ENCODE peak calls at places on chromosomes 12 and 14, in four cellular contexts. E, W, J and H are unnamed samples.

GRCh38 chr14:93103392-93104080 is 12.2 kb downstream of the ITPK1 start:
- DNase-seq in E (no peak), W (no peak), J (peak; percentile 9), H (no peak)

GRCh38 chr14:88245321-88245720 is 77.7 kb downstream of the KCNK10 start:
- DNase-seq in E (no peak), W (no peak), J (peak; percentile 17), H (no peak)

GRCh38 chr12:113601656-113602263 is 130.1 kb upstream of the LHX5 start:
- DNase-seq in E (peak; percentile 69), W (peak; percentile 79), J (no peak), H (peak; percentile 48)

GRCh38 chr12:100348657-100349454 is 8.0 kb upstream of the SLC17A8 start:
- DNase-seq in E (no peak), W (no peak), J (peak; percentile 55), H (no peak)

GRCh38 chr12:118034429-118035193 is 18.1 kb downstream of the RFC5 start:
- DNase-seq in E (peak; percentile 18), W (no peak), J (peak; percentile 54), H (peak; percentile 22)

GRCh38 chr12:160858-161257 is 53.1 kb downstream of the SLC6A12 start:
- DNase-seq in E (no peak), W (no peak), J (no peak), H (no peak)

GRCh38 chr12:19707948-19708409 is 268.7 kb downstream of the AEBP2 start:
- DNase-seq in E (no peak), W (no peak), J (no peak), H (peak; percentile 5)

GRCh38 chr14:102906616-102907302 is 15.7 kb upstream of the AMN start:
- DNase-seq in E (no peak), W (no peak), J (peak; percentile 19), H (no peak)

GRCh38 chr12:115213538-115213961 is 529.6 kb upstream of the TBX3 start:
- DNase-seq in E (peak; percentile 18), W (no peak), J (peak; percentile 61), H (no peak)

GRCh38 chr14:23209651-23210423 is 26.4 kb upstream of the SLC7A8 start:
- DNase-seq in E (no peak), W (no peak), J (no peak), H (no peak)

GRCh38 chr12:58503731-58504520 is 416.4 kb downstream of the LRIG3 start:
- DNase-seq in E (no peak), W (no peak), J (no peak), H (no peak)

GRCh38 chr14:24982472-24983155 is 67.3 kb downstream of the STXBP6 start:
- DNase-seq in E (no peak), W (no peak), J (no peak), H (no peak)

GRCh38 chr14:31122921-31123320 is 84.7 kb downstream of the HECTD1 start:
- DNase-seq in E (no peak), W (no peak), J (no peak), H (no peak)

GRCh38 chr14:61549425-61549824 is 145.9 kb upstream of the HIF1A start:
- DNase-seq in E (no peak), W (no peak), J (no peak), H (no peak)

GRCh38 chr14:49497725-49498348 is 88.3 kb downstream of the RPS29 start:
- DNase-seq in E (no peak), W (no peak), J (peak; percentile 52), H (peak; percentile 58)

GRCh38 chr12:14216405-14217294 is 148.8 kb upstream of the ATF7IP start:
- DNase-seq in E (no peak), W (peak; percentile 13), J (no peak), H (peak; percentile 11)

GRCh38 chr14:91227183-91227628 is 17.3 kb downstream of the GPR68 start:
- DNase-seq in E (no peak), W (no peak), J (no peak), H (no peak)

GRCh38 chr14:29442720-29443119 is 484.9 kb downstream of the PRKD1 start:
- DNase-seq in E (no peak), W (no peak), J (no peak), H (no peak)

GRCh38 chr14:36129181-36129580 is 47.3 kb downstream of the PTCSC3 start:
- DNase-seq in E (peak; percentile 23), W (peak; percentile 49), J (no peak), H (no peak)

GRCh38 chr12:77118696-77119095 is 53.3 kb upstream of the E2F7 start:
- DNase-seq in E (no peak), W (no peak), J (no peak), H (no peak)

GRCh38 chr14:103105580-103106168 is 11.1 kb downstream of the EXOC3L4 start:
- DNase-seq in E (no peak), W (no peak), J (no peak), H (no peak)

GRCh38 chr12:47343684-47344567 is 264.2 kb upstream of the AMIGO2 start:
- DNase-seq in E (no peak), W (no peak), J (no peak), H (no peak)

GRCh38 chr12:14845350-14845750 is 2.0 kb upstream of the ART4 start:
- DNase-seq in E (peak; percentile 32), W (no peak), J (peak; percentile 58), H (peak; percentile 26)

GRCh38 chr12:8709124-8709830 is 11.5 kb downstream of the RIMKLB start:
- DNase-seq in E (no peak), W (no peak), J (no peak), H (no peak)

GRCh38 chr12:32504626-32505025 is 105.3 kb downstream of the FGD4 start:
- DNase-seq in E (no peak), W (no peak), J (no peak), H (no peak)

GRCh38 chr12:70919597-70920035 is 922 bp downstream of the PTPRR start:
- DNase-seq in E (peak; percentile 22), W (no peak), J (peak; percentile 48), H (no peak)

GRCh38 chr14:99481745-99482099 is 513 bp downstream of the CCNK start:
- DNase-seq in E (no peak), W (no peak), J (no peak), H (peak; percentile 39)

GRCh38 chr14:59161571-59162175 is 26.8 kb upstream of the DAAM1 start:
- DNase-seq in E (no peak), W (no peak), J (no peak), H (no peak)

GRCh38 chr12:131745706-131746105 is 34.8 kb downstream of the SFSWAP start:
- DNase-seq in E (no peak), W (no peak), J (no peak), H (no peak)

GRCh38 chr12:93618891-93619410 is 46.5 kb downstream of the SOCS2 start:
- DNase-seq in E (no peak), W (no peak), J (no peak), H (no peak)

GRCh38 chr14:87863047-87863446 is 129.9 kb downstream of the GALC start:
- DNase-seq in E (no peak), W (no peak), J (no peak), H (no peak)

GRCh38 chr12:16198884-16199283 is 78.6 kb downstream of the SLC15A5 start:
- DNase-seq in E (peak; percentile 25), W (peak; percentile 47), J (no peak), H (no peak)

GRCh38 chr14:106044949-106045596 is 518.7 kb downstream of the TMEM121 start:
- DNase-seq in E (no peak), W (peak; percentile 40), J (peak; percentile 35), H (peak; percentile 51)

GRCh38 chr12:82652071-82652470 is 34.6 kb upstream of the TMTC2 start:
- DNase-seq in E (no peak), W (no peak), J (no peak), H (no peak)

GRCh38 chr12:5088586-5089264 is 45.0 kb downstream of the KCNA5 start:
- DNase-seq in E (no peak), W (no peak), J (peak; percentile 27), H (no peak)

GRCh38 chr12:116662612-116663144 is 75.2 kb downstream of the SPRING1 start:
- DNase-seq in E (no peak), W (no peak), J (peak; percentile 22), H (no peak)
- TF ChIP-seq TEAD4 in E (no peak), W (no peak), J (no peak), H (no peak)

GRCh38 chr12:116619246-116619645 is 60.1 kb downstream of the MAP1LC3B2 start:
- DNase-seq in E (no peak), W (no peak), J (no peak), H (no peak)
- TF ChIP-seq TEAD4 in E (no peak), W (no peak), J (no peak), H (no peak)

DNA sequence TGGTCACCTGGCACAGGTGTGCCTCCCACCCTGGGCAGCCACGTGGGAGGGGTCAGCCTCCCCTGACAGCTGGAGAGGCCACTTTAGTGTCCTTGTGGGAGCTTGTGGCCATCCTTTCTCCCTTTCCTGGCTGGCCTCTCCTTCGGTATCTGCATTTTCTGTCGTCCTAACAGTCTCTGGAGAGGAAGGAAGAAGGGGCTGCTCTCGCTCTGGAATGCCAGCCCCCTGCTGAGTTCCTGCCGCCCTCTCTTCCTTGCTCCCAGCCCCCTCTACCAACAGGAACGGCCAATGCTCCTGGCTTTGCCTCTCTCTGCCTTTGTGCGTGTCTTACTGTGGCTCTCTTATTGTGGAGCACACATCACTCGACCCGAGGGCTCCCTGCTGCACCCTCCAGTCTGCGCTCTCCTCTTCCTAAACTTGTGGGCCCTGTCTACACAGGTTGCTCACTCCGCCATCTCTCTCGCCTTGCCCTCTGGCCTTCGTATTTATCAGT is 70.8 kb downstream of the FBXL14 start:
- DNase-seq in E (peak; percentile 73), W (peak; percentile 79), J (no peak), H (no peak)
- TF ChIP-seq TEAD4 in E (no peak), W (peak; percentile 91), J (no peak), H (no peak)

GRCh38 chr12:123923927-123924326 is 48.7 kb downstream of the CCDC92 start:
- DNase-seq in E (no peak), W (no peak), J (no peak), H (no peak)
- TF ChIP-seq TEAD4 in E (no peak), W (no peak), J (no peak), H (no peak)